ENCODE peak calls at places on chromosomes 16 and 17, in four cellular contexts. N, K, P and S are unnamed samples.

GRCh38 chr16:31876955-31877828 is 3.6 kb downstream of the ZNF267 start:
- DNase-seq in K (peak; percentile 95), P (peak; percentile 65), N (no peak), S (peak; percentile 73)

GRCh38 chr17:76871668-76872067 is 3.5 kb downstream of the MGAT5B start:
- DNase-seq in N (no peak), K (no peak), P (no peak), S (no peak)

GRCh38 chr16:3074860-3075545 is 9.6 kb downstream of the IL32 start:
- DNase-seq in N (no peak), P (no peak), K (no peak), S (peak; percentile 69)

GRCh38 chr17:42169351-42169750 is 11.6 kb downstream of the KCNH4 start:
- DNase-seq in N (no peak), K (no peak), P (no peak), S (no peak)

GRCh38 chr16:88772871-88773811 is 11.9 kb downstream of the PIEZO1 start:
- DNase-seq in P (peak; percentile 69), K (peak; percentile 93), N (no peak), S (no peak)

GRCh38 chr16:72198021-72198420 is 26.1 kb upstream of the PMFBP1 start:
- DNase-seq in P (peak; percentile 49), K (peak; percentile 93), N (no peak), S (no peak)

GRCh38 chr17:17959520-17960361 is 12.5 kb downstream of the TOM1L2 start:
- DNase-seq in P (no peak), K (peak; percentile 45), N (no peak), S (peak; percentile 81)

GRCh38 chr17:73210002-73210678 is 17.3 kb downstream of the COG1 start:
- DNase-seq in N (no peak), P (no peak), K (no peak), S (no peak)

GRCh38 chr16:27972500-27972899 is 91.0 kb downstream of the GSG1L start:
- DNase-seq in P (no peak), K (peak; percentile 25), N (peak; percentile 62), S (peak; percentile 67)

GRCh38 chr16:52603015-52603414 is 56.1 kb upstream of the TOX3 start:
- DNase-seq in K (no peak), P (no peak), N (no peak), S (no peak)

GRCh38 chr17:14337596-14338079 is 36.8 kb downstream of the HS3ST3B1 start:
- DNase-seq in K (no peak), N (no peak), P (no peak), S (peak; percentile 59)

GRCh38 chr17:50440172-50440837 is 14.3 kb downstream of the ACSF2 start:
- DNase-seq in P (no peak), N (no peak), K (no peak), S (no peak)

GRCh38 chr17:46013127-46013501 is 14.1 kb downstream of the STH start:
- DNase-seq in K (no peak), N (no peak), P (no peak), S (no peak)

GRCh38 chr17:67518881-67519280 is 141.8 kb downstream of the PITPNC1 start:
- DNase-seq in K (peak; percentile 92), P (no peak), N (no peak), S (no peak)

GRCh38 chr17:79670537-79671386 is 59.9 kb upstream of the RBFOX3 start:
- DNase-seq in K (no peak), N (no peak), P (no peak), S (no peak)

GRCh38 chr17:79673517-79673916 is 57.2 kb upstream of the ENPP7 start:
- DNase-seq in K (no peak), N (no peak), P (no peak), S (no peak)

GRCh38 chr17:79672496-79672895 is 58.2 kb upstream of the ENPP7 start:
- DNase-seq in N (no peak), K (no peak), P (no peak), S (no peak)

GRCh38 chr17:79669861-79670260 is 59.0 kb upstream of the RBFOX3 start:
- DNase-seq in K (no peak), P (no peak), N (no peak), S (no peak)

GRCh38 chr17:79671387-79671752 is 59.4 kb upstream of the ENPP7 start:
- DNase-seq in P (no peak), N (no peak), K (no peak), S (no peak)
- TF ChIP-seq CTCF in P (no peak), N (no peak), K (no peak), S (no peak)

DNA sequence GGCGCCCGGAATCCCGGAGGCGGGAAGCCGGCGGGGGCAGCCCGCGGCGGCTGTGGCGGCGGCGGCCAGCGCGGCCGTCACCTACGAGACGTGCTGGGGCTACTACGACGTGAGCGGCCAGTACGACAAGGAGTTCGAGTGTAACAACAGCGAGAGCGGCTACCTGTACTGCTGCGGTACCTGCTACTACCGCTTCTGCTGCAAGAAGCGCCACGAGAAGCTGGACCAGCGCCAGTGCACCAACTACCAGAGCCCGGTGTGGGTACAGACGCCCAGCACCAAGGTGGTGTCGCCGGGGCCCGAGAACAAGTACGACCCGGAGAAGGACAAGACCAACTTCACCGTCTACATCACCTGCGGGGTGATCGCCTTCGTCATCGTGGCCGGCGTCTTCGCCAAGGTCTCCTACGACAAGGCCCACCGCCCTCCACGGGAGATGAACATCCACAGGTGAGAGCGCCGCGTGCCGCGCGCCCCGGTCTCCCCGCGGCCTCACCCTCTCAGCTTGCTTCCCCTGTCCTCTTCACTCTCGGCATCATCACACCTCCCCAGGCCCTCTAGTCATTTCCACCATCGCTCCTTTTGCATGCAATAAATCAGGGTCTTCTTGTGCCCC is 706 bp downstream of the SHISA6 start:
- DNase-seq in K (no peak), N (no peak), P (no peak), S (no peak)
- TF ChIP-seq CTCF in K (no peak), N (no peak), P (no peak), S (no peak)

GRCh38 chr17:7712111-7712771 is 5.3 kb upstream of the DNAH2 start:
- DNase-seq in K (no peak), N (peak; percentile 53), P (no peak), S (no peak)

GRCh38 chr17:7713782-7714181 is 3.8 kb upstream of the DNAH2 start:
- DNase-seq in N (no peak), P (no peak), K (no peak), S (no peak)

GRCh38 chr17:7709031-7709430 is 4.0 kb downstream of the EFNB3 start:
- DNase-seq in K (no peak), P (no peak), N (no peak), S (no peak)

GRCh38 chr17:7710341-7710740 is 5.3 kb downstream of the EFNB3 start:
- DNase-seq in P (no peak), K (no peak), N (no peak), S (no peak)

DNA sequence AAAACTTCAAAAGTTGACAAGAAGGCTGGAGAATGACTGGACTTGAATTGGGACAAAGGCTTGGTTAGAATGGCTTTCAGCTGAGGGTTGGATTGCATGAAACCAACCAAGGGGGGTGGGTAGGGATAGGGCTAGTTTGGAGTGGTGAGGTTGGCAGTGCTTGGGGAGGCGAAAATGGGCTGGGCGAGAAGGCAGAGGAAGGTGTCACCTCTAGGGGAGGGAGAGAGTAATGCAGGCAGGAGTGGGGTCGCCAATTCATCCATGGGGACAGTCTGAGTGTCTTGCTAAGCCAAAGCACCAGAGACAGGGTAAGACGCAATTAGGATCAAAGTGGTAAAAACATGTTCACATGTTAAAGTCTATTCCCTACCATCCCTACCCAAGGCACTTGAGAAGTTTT is 6.2 kb upstream of the DNAH2 start:
- DNase-seq in K (no peak), N (peak; percentile 54), P (no peak), S (no peak)
- TF ChIP-seq CTCF in K (peak; percentile 22), N (peak; percentile 41), P (no peak), S (no peak)

GRCh38 chr16:74717367-74717766 is 16.7 kb upstream of the MLKL start:
- DNase-seq in N (no peak), P (no peak), K (no peak), S (no peak)

GRCh38 chr16:74713876-74714275 is 13.2 kb upstream of the MLKL start:
- DNase-seq in P (no peak), N (no peak), K (no peak), S (no peak)

GRCh38 chr16:74718140-74718539 is 17.5 kb upstream of the MLKL start:
- DNase-seq in K (no peak), P (no peak), N (no peak), S (no peak)

GRCh38 chr16:74718741-74719610 is 18.3 kb upstream of the MLKL start:
- DNase-seq in N (no peak), P (no peak), K (no peak), S (no peak)

DNA sequence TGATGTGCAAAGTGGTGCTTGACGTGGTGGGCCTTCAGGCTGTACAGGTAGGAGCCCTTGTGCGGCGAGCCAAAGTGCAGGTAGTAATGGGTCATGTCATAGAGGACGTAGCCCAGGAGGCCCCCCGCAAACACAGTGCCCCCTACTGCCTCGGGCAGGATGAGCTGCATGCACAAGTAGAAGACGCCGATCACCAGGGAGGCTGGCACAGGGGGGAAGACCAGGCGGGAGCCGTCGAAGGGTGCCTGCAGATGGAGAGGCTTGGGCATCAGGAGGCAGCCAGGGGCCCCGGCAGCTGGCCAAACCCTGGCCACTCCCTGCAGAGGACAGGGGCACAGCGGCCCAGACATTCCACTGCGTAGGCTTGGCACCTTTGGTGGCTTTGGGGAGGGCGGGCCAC is 15.7 kb upstream of the MLKL start:
- DNase-seq in P (no peak), N (peak; percentile 44), K (no peak), S (no peak)
- TF ChIP-seq CTCF in P (no peak), N (no peak), K (no peak), S (no peak)

GRCh38 chr17:31533546-31534155 is 142.2 kb downstream of the RAB11FIP4 start:
- DNase-seq in P (peak; percentile 23), K (peak; percentile 81), N (peak; percentile 72), S (no peak)
- TF ChIP-seq CTCF in P (peak; percentile 54), K (peak; percentile 16), N (peak; percentile 36), S (peak; percentile 17)

GRCh38 chr16:1028056-1028455 is 44.5 kb upstream of the SSTR5 start:
- DNase-seq in N (no peak), P (no peak), K (no peak), S (no peak)

GRCh38 chr16:1026057-1026783 is 44.6 kb downstream of the SOX8 start:
- DNase-seq in N (no peak), K (no peak), P (no peak), S (no peak)

GRCh38 chr16:1027416-1027815 is 45.1 kb upstream of the SSTR5 start:
- DNase-seq in K (no peak), P (no peak), N (no peak), S (no peak)

GRCh38 chr16:1028524-1029258 is 43.9 kb upstream of the SSTR5 start:
- DNase-seq in P (no peak), K (no peak), N (no peak), S (no peak)

DNA sequence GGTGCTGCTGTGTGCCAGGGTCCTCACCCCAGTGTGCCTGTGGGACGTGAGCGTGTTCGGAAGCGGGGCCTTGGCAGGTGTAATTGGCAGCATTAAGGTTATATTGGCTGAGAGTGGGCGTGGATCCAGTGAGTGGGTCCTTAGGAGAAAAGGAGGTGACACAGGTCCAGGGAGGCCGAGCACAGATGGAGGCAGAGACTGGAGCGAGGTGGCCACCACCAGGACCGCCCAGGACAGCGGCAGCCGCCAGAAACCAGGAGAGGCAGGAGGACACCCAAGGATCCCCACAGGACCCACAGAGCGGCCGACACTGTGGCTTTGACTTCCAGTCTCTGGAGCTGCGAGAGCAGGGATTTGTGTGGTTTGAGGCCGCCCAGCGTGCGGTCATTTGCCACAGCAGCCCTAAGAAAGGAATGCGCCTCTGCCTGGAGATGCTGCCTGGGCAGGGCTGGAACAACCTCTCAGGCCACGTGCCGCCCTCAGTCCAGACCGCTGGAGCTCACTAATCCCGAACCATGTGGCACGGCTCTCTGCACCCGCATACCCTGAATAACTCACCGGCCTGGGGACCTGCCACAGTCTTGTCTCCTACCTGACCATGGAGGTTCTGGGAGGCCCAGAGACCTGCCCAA is 45.3 kb downstream of the SOX8 start:
- DNase-seq in N (no peak), K (no peak), P (no peak), S (no peak)
- TF ChIP-seq CTCF in N (no peak), K (no peak), P (no peak), S (no peak)